ENCODE peak calls at places on chromosome 19, in six cellular contexts. L, O, I, H, C and D are unnamed samples.
A peak's percentile ranks its signal among the peaks of the same experiment; 100 is the strongest.

GRCh38 chr19:50695251-50696064 is 24.1 kb downstream of the SHANK1 start:
- DNase-seq in H (no peak), L (no peak), O (no peak), C (no peak), I (no peak), D (peak; percentile 17)

GRCh38 chr19:7862413-7862951 is 11.7 kb downstream of the PRR36 start:
- DNase-seq in L (peak; percentile 89), I (peak; percentile 87), H (peak; percentile 26), C (peak; percentile 63), O (no peak), D (peak; percentile 46)

GRCh38 chr19:55384576-55385235 is 614 bp upstream of the TMEM238 start:
- DNase-seq in L (peak; percentile 46), O (no peak), H (no peak), I (peak; percentile 70), C (peak; percentile 32), D (no peak)

GRCh38 chr19:52034051-52034728 is 6.0 kb upstream of the ZNF614 start:
- DNase-seq in H (peak; percentile 35), L (no peak), C (no peak), I (no peak), O (no peak), D (peak; percentile 13)

GRCh38 chr19:50537769-50538230 is 24.1 kb upstream of the ASPDH start:
- DNase-seq in L (peak; percentile 50), H (peak; percentile 84), C (peak; percentile 83), O (no peak), I (peak; percentile 65), D (peak; percentile 86)

GRCh38 chr19:55688422-55689218 is 13.6 kb downstream of the EPN1 start:
- DNase-seq in L (no peak), I (peak; percentile 92), O (no peak), H (no peak), C (no peak), D (no peak)

GRCh38 chr19:13579388-13580060 is 73.2 kb upstream of the CACNA1A start:
- DNase-seq in O (no peak), H (peak; percentile 72), L (no peak), I (no peak), C (no peak), D (no peak)

GRCh38 chr19:42596391-42597071 is 1.8 kb upstream of the CEACAM8 start:
- DNase-seq in I (no peak), L (peak; percentile 29), H (peak; percentile 16), C (peak; percentile 24), O (no peak), D (peak; percentile 20)

GRCh38 chr19:49425922-49426592 is 869 bp downstream of the GFY start:
- DNase-seq in H (peak; percentile 53), I (no peak), O (no peak), C (no peak), L (no peak), D (no peak)

GRCh38 chr19:48925240-48925843 is 8.2 kb upstream of the DHDH start:
- DNase-seq in C (no peak), H (peak; percentile 85), O (peak; percentile 71), I (no peak), L (no peak), D (peak; percentile 63)

GRCh38 chr19:49940482-49940791 is 11.1 kb upstream of the NUP62 start:
- DNase-seq in L (no peak), I (no peak), C (no peak), O (no peak), H (no peak), D (no peak)

GRCh38 chr19:2729943-2730818 is 9.0 kb upstream of the DIRAS1 start:
- DNase-seq in L (no peak), O (no peak), I (no peak), H (no peak), C (no peak), D (no peak)
- H3K4me3 ChIP-seq in L (no peak overlapping the region), O (no peak overlapping the region), I (no peak overlapping the region), H (no peak overlapping the region), C (no peak overlapping the region), D (no peak overlapping the region)

DNA sequence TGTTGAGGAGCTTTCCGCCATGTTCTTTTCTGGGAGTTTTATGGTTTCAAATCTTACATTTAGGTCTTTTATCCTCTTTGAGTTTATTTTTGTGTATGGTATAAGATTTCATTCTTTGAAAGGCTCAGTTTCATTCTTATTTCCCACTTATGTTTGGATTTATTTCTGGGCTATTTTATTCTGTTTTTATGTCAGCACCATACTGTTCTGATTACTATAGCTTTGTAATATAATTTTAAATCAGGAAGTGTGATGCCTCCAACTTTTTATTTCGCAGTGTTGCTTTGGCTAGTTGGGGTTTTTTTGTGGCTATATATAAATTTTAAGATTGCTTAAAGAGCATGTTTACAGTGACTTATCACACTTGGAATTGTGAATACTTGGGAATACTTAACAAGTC is 135.1 kb downstream of the SIPA1L3 start:
- DNase-seq in L (no peak), H (no peak), I (no peak), O (no peak), C (no peak), D (no peak)
- TF ChIP-seq CTCF in L (no peak), H (no peak), I (no peak), O (no peak), C (no peak), D (no peak)

GRCh38 chr19:41530761-41531301 is 45.1 kb upstream of the CEACAM21 start:
- DNase-seq in L (peak; percentile 47), O (no peak), I (no peak), H (peak; percentile 66), C (no peak), D (peak; percentile 31)
- H3K4me3 ChIP-seq in L (no peak overlapping the region), O (no peak overlapping the region), I (no peak overlapping the region), H (no peak overlapping the region), C (no peak overlapping the region), D (no peak overlapping the region)

DNA sequence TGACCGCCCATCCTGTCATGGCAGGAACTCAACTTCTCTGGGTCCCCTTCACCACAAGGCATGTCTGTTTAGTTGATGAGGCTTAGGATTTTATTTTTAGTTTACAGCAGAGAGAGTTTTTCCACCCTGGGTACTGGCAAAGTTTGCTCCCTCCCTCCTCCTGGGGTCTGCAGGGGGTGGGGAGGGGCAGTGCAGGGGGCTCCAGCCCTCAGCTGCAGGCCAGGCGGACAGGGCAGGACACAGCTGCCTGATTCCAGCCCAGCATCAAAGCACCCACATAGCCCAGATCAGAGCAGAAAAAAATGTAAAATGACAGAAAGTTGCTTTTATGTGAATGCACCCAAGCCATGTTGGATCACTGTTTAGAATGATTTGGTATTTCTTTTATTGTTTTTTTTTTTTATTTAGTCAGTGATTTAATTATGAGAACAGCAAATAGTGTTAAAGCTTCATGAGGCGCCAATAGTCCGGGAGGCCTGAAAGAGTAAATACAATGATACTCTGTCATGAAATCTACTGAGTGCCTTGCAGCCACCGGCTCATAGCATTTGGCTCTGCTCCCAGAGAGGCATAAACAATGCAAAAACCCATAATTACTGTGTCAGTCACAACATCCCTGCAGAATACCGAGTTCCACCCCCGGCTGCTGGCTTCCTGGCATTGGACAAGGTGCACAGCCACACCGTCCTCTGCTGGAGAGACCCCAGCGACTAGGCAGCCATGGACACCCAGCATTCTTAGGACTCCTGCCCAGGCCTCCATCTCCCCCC is 923.5 kb downstream of the UQCRFS1 start:
- DNase-seq in L (no peak), H (peak; percentile 46), I (peak; percentile 74), O (no peak), C (no peak), D (peak; percentile 44)
- TF ChIP-seq CTCF in L (no peak), H (no peak), I (no peak), O (no peak), C (no peak), D (no peak)

GRCh38 chr19:39031368-39032163 is 783 bp downstream of the FBXO27 start:
- DNase-seq in C (peak; percentile 77), L (peak; percentile 84), H (peak; percentile 64), O (peak; percentile 68), I (peak; percentile 89), D (peak; percentile 62)
- H3K4me3 ChIP-seq in C (peak overlapping the region; percentile 65), L (no peak overlapping the region), H (peak overlapping the region; percentile 69), O (peak overlapping the region; percentile 62), I (peak overlapping the region; percentile 26), D (peak overlapping the region; percentile 58)

DNA sequence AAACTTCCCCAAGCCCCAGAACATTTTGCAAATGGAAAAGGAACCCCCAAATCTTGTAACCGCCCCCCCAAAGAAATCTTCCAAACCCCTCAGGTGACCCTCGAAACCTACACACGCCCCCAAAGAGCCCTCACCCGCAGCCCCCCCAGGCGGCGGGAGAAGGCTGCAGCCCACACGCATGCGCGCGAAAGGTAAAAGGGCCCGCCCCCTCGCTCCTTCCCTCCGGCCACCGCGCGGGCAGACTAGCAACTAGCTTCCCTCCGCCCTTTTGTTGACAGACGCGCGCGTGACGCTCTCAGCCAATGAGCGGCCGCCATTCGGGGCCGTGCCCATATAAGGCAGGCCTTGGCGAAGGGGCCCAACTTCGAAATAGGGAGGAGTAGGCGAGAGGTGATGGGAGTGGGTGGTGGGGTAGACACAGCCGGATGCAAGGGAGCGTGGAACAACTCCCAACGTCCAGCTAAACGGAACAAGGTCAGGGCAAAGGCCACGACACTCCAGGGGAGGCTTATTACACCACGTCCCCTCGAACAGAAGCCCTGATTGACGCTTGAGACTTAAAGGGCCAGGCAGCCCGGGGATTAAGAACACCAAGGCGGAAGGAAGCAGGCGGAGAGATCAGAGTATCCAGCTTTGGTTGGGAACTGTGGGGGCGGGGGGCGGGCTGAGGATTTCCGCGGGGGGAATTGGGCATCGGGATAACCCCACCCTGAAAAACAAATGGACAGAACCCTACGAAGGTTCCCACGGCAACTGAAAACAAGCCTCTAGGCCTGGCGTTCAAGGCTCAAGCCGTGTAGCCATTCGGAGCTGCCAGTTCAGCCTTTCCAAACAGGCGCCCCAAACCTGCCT is 13.3 kb downstream of the FBXO46 start:
- DNase-seq in C (peak; percentile 99), L (peak; percentile 100), I (peak; percentile 99), H (peak; percentile 99), O (peak; percentile 94), D (peak; percentile 100)
- TF ChIP-seq CTCF in C (no peak), L (no peak), I (no peak), H (peak; percentile 26), O (peak; percentile 31), D (no peak)

DNA sequence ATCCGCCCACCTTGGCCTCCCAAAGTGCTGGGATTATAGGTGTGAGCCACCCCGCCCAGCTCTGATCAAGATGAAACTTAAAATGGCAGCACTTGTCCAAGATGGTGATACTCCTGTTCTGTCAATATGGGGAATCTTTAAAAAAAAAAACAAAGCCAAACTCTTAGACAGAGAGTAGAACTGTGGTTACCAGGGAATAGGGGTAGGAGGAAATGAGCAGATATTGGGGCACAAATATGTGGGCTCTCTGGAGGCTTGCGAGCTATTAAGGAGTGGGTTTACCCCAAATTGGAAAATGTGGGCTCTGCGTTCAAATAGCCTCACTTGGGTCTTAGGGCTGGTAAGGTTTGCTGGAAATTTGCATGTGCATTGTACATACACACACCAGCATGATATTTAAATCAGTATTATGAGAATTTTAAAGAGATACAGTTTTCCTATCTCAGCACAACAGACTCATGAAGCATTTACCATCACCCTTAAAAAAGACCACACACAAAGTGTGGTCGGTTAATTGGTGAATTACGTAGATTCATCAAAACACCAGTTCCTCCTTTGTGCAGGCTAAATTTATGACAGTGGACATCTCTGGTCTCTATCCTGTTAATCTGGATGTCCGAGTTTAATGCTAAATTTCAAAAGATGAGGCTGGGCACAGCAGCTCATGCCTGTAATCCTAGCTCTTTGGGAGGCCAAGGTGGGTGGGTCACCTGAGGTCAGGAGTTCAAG is 11.3 kb downstream of the CD70 start:
- DNase-seq in O (no peak), I (no peak), C (no peak), H (no peak), L (no peak), D (no peak)
- H3K4me3 ChIP-seq in O (no peak overlapping the region), I (no peak overlapping the region), C (no peak overlapping the region), H (no peak overlapping the region), L (no peak overlapping the region), D (no peak overlapping the region)

GRCh38 chr19:34825212-34825611 is 52.2 kb upstream of the ZNF599 start:
- DNase-seq in H (no peak), L (no peak), I (no peak), O (no peak), C (no peak), D (no peak)
- TF ChIP-seq CTCF in H (no peak), L (no peak), I (no peak), O (no peak), C (no peak), D (no peak)